ENCODE peak calls at places on chromosomes 2 and 18, in nine cellular contexts. N is GM13977, O is cardiac fibroblast, C is HFFc6, R is esophagus squamous epithelium, I is uterus, D is thoracic aorta, B is MM.1S, J is IMR-90. H is an unnamed sample.

GRCh38 chr2:40242315-40242714 is 209.6 kb downstream of the SLC8A1 start:
- DNase-seq in I (no peak), N (no peak), B (no peak), C (no peak), O (no peak), J (no peak), R (no peak), D (no peak), H (no peak)

GRCh38 chr2:160379399-160379798 is 114.2 kb downstream of the RBMS1 start:
- DNase-seq in D (no peak), C (peak), B (no peak), I (no peak), J (peak), O (peak), R (no peak), N (no peak), H (no peak)

GRCh38 chr2:10971131-10971854 is 59.6 kb downstream of the KCNF1 start:
- DNase-seq in D (no peak), O (no peak), C (no peak), B (no peak), N (no peak), J (no peak), R (no peak), I (no peak), H (no peak)

GRCh38 chr2:75862547-75862946 is 151.8 kb upstream of the GCFC2 start:
- DNase-seq in C (no peak), O (no peak), R (no peak), J (no peak), I (no peak), B (no peak), D (no peak), N (no peak), H (no peak)

GRCh38 chr2:165428996-165429395 is 40.5 kb upstream of the CSRNP3 start:
- DNase-seq in J (no peak), I (no peak), D (no peak), N (no peak), O (peak), R (no peak), C (no peak), B (no peak), H (no peak)

GRCh38 chr2:29212009-29212408 is 96.8 kb downstream of the CLIP4 start:
- DNase-seq in J (no peak), C (peak), D (no peak), B (no peak), N (no peak), I (no peak), R (no peak), O (no peak), H (peak)

GRCh38 chr2:187934236-187934635 is 357.4 kb upstream of the GULP1 start:
- DNase-seq in J (no peak), R (no peak), D (no peak), C (no peak), I (no peak), B (no peak), O (no peak), N (no peak), H (no peak)

GRCh38 chr18:68519341-68519740 is 195.6 kb downstream of the TMX3 start:
- DNase-seq in B (no peak), J (peak), D (no peak), O (peak), C (no peak), N (no peak), I (no peak), R (no peak), H (no peak)

GRCh38 chr18:73462092-73462491 is 594.3 kb upstream of the NETO1 start:
- DNase-seq in I (peak), N (no peak), D (no peak), O (peak), C (peak), J (peak), R (no peak), B (no peak), H (no peak)

GRCh38 chr2:167582619-167583018 is 664.8 kb downstream of the STK39 start:
- DNase-seq in R (no peak), I (no peak), B (no peak), J (no peak), C (no peak), D (no peak), O (no peak), N (no peak), H (no peak)

GRCh38 chr18:22467760-22468553 is 50.2 kb upstream of the CTAGE1 start:
- DNase-seq in R (no peak), I (peak), O (peak), D (peak), B (no peak), J (peak), N (no peak), C (peak), H (no peak)

GRCh38 chr2:97646977-97647376 is 1.1 kb downstream of the COX5B start:
- DNase-seq in O (no peak), I (no peak), B (no peak), N (no peak), J (no peak), C (no peak), R (no peak), D (no peak), H (no peak)

GRCh38 chr2:203579131-203579643 is 44.1 kb upstream of the RAPH1 start:
- DNase-seq in B (peak), R (no peak), N (peak), D (no peak), I (no peak), J (peak), O (peak), C (peak), H (no peak)

GRCh38 chr2:172323256-172323655 is 104.1 kb upstream of the ITGA6 start:
- DNase-seq in B (no peak), O (no peak), J (peak), C (peak), I (no peak), D (no peak), R (no peak), N (no peak), H (no peak)

GRCh38 chr2:10613263-10613662 is 76.5 kb downstream of the NOL10 start:
- DNase-seq in D (no peak), I (no peak), N (no peak), J (no peak), R (no peak), O (no peak), B (no peak), C (no peak), H (no peak)

GRCh38 chr2:73279852-73280251 is 4.4 kb downstream of the FBXO41 start:
- DNase-seq in C (no peak), B (no peak), D (no peak), J (peak), I (no peak), N (no peak), O (no peak), R (no peak), H (no peak)

GRCh38 chr2:157895531-157895930 is 19.4 kb upstream of the ACVR1 start:
- DNase-seq in I (no peak), B (no peak), C (no peak), R (no peak), N (no peak), D (no peak), J (peak), O (peak), H (no peak)

GRCh38 chr2:170354409-170354808 is 176.5 kb downstream of the MYO3B start:
- DNase-seq in J (no peak), B (no peak), D (no peak), R (no peak), C (no peak), N (no peak), O (no peak), I (no peak), H (no peak)

GRCh38 chr2:126446106-126446695 is 209.8 kb upstream of the GYPC start:
- DNase-seq in D (no peak), B (no peak), J (no peak), I (no peak), O (no peak), R (no peak), C (no peak), N (no peak), H (no peak)

GRCh38 chr2:119760237-119760807 is 600 bp downstream of the PTPN4 start:
- DNase-seq in B (peak), I (peak), R (no peak), C (no peak), N (no peak), O (no peak), D (no peak), J (no peak), H (no peak)

DNA sequence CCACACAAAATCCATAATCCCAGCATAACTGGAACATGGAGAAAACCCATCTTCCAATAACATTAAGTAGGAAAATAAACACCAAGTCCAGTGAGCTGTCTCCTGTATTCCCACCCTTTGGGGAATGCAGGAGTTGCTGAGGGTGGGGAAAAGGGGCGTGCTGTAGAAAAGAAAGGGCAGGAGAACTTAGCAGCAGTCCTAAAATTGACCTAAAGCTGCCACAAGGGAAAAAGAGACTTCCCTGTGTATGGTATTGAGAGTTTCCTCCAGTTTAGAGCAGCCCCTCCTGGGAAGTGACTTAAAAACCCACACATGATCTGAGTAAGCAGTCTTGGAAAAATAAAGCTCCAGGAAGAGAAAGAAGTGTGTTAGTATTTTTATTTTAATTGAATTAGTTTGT is 428.8 kb downstream of the THSD7B start:
- DNase-seq in O (no peak), R (no peak), C (no peak), B (no peak), J (no peak), D (no peak), N (no peak), I (no peak), H (no peak)
- TF ChIP-seq CTCF in O (no peak), R (no peak), C (no peak), B (no peak), J (no peak), D (no peak), N (no peak), I (no peak), H (no peak)

GRCh38 chr2:116696223-116696622 is 1118.3 kb upstream of the DDX18 start:
- DNase-seq in R (no peak), D (no peak), C (no peak), N (no peak), I (no peak), B (no peak), O (no peak), J (no peak), H (no peak)
- TF ChIP-seq CTCF in R (no peak), D (no peak), C (no peak), N (no peak), I (no peak), B (no peak), O (no peak), J (no peak), H (no peak)

DNA sequence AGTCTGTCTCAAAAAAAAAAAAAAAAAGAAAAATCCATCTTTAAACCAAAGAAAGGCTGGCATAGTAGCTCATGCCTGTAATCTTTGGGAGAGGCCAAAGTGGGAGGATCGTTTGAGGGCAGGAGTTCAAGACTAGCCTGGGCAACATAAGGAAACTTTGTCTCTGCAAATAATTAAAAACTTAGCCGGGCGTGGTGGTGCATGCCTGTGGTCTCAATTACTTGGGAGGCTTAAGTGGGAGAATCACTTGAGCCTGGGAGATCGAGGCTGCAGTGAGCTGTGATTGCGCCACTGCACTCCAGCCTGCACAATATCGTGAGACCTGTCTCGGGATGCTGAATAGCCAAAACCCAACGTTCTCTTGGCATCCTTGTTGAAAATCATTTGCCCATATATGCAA is 6.1 kb downstream of the CNOT11 start:
- DNase-seq in J (no peak), O (no peak), C (no peak), N (no peak), D (no peak), R (no peak), B (no peak), I (no peak), H (no peak)
- TF ChIP-seq CTCF in J (no peak), O (no peak), C (no peak), N (no peak), D (no peak), R (no peak), B (no peak), I (no peak), H (no peak)

GRCh38 chr2:207113403-207113802 is 52.3 kb downstream of the KLF7 start:
- DNase-seq in R (no peak), O (no peak), I (no peak), C (no peak), B (no peak), D (no peak), N (no peak), J (no peak), H (no peak)

GRCh38 chr2:207117668-207118067 is 48.1 kb downstream of the KLF7 start:
- DNase-seq in J (no peak), D (no peak), C (no peak), N (no peak), R (no peak), O (no peak), I (no peak), B (no peak), H (no peak)

GRCh38 chr2:207119048-207119447 is 46.7 kb downstream of the KLF7 start:
- DNase-seq in C (no peak), N (no peak), D (no peak), I (no peak), R (no peak), B (no peak), O (no peak), J (no peak), H (no peak)

GRCh38 chr2:207112397-207112796 is 53.4 kb downstream of the KLF7 start:
- DNase-seq in R (no peak), J (no peak), D (no peak), C (no peak), I (no peak), O (no peak), B (no peak), N (no peak), H (no peak)

GRCh38 chr2:207115715-207116364 is 49.9 kb downstream of the KLF7 start:
- DNase-seq in B (no peak), N (no peak), C (no peak), D (no peak), I (no peak), O (peak), R (no peak), J (peak), H (no peak)
- TF ChIP-seq CTCF in B (no peak), N (no peak), C (no peak), D (peak), I (peak), O (peak), R (no peak), J (peak), H (no peak)